ENCODE peak calls at places on chromosome 12, in five cellular contexts. T is activated CD4-positive, alpha-beta memory T cell treated with anti-CD3 and anti-CD28 coated beads for 36 hours; O is Peyer's patch; J is GM10248; U is germinal center. Z is an unnamed sample.

GRCh38 chr12:2624543-2625266 is 170.1 kb upstream of the FKBP4 start:
- DNase-seq in T (peak), O (no peak), J (no peak), U (no peak), Z (no peak)

GRCh38 chr12:124747426-124748161 is 116.1 kb downstream of the SCARB1 start:
- DNase-seq in T (no peak), O (no peak), J (no peak), U (no peak), Z (no peak)

GRCh38 chr12:57720606-57721595 is 17.6 kb downstream of the AGAP2 start:
- DNase-seq in T (no peak), O (no peak), J (no peak), U (no peak), Z (no peak)

GRCh38 chr12:117986705-117987469 is 18.1 kb upstream of the KSR2 start:
- DNase-seq in T (no peak), O (no peak), J (no peak), U (no peak), Z (no peak)

GRCh38 chr12:112381421-112381897 is 772 bp downstream of the HECTD4 start:
- DNase-seq in T (peak), O (no peak), J (peak), U (peak), Z (no peak)

GRCh38 chr12:460301-461230 is 827 bp downstream of the B4GALNT3 start:
- DNase-seq in T (peak), O (peak), J (peak), U (peak), Z (no peak)

GRCh38 chr12:77225373-77225772 is 160.0 kb upstream of the E2F7 start:
- DNase-seq in T (no peak), O (no peak), J (no peak), U (no peak), Z (no peak)

GRCh38 chr12:121828306-121828705 is 24.5 kb downstream of the SETD1B start:
- DNase-seq in T (no peak), O (no peak), J (no peak), U (no peak), Z (no peak)

GRCh38 chr12:91381309-91381804 is 198.7 kb upstream of the DCN start:
- DNase-seq in T (no peak), O (no peak), J (peak), U (peak), Z (no peak)

GRCh38 chr12:58540480-58541299 is 379.6 kb downstream of the LRIG3 start:
- DNase-seq in T (peak), O (peak), J (no peak), U (no peak), Z (peak)

GRCh38 chr12:124780336-124780735 is 83.3 kb downstream of the SCARB1 start:
- DNase-seq in T (no peak), O (no peak), J (no peak), U (no peak), Z (no peak)

GRCh38 chr12:107670999-107671643 is 14.5 kb upstream of the PWP1 start:
- DNase-seq in T (peak), O (no peak), J (peak), U (peak), Z (no peak)

GRCh38 chr12:92294676-92295440 is 149.2 kb upstream of the BTG1 start:
- DNase-seq in T (no peak), O (no peak), J (no peak), U (no peak), Z (no peak)

GRCh38 chr12:124788936-124789555 is 74.6 kb downstream of the SCARB1 start:
- DNase-seq in T (no peak), O (no peak), J (no peak), U (no peak), Z (no peak)